ENCODE peak calls at places on chromosomes 3 and 15, in ten cellular contexts. One of them, this sample, is unnamed.
A peak's percentile ranks its signal among the peaks of the same experiment; 100 is the strongest.

GRCh38 chr15:36579792-36580431 is 486 bp downstream of the CDIN1 start:
- DNase-seq in SJSA1: no peak
- DNase-seq in NCI-H1417: no peak
- DNase-seq in stomach: peak; percentile 27
- DNase-seq in aorta: no peak
- DNase-seq in heart left ventricle: no peak
- DNase-seq in neuronal stem cell: no peak
- DNase-seq in naive thymus-derived CD8-positive, alpha-beta T cell: peak; percentile 15
- DNase-seq in GOT3: no peak
- DNase-seq in cardiac muscle cell: no peak
- DNase-seq in this sample: no peak

GRCh38 chr3:193347507-193348501 is 30.7 kb downstream of the ATP13A5 start:
- DNase-seq in SJSA1: no peak
- DNase-seq in NCI-H1417: peak; percentile 92
- DNase-seq in stomach: no peak
- DNase-seq in aorta: no peak
- DNase-seq in heart left ventricle: no peak
- DNase-seq in neuronal stem cell: no peak
- DNase-seq in naive thymus-derived CD8-positive, alpha-beta T cell: no peak
- DNase-seq in GOT3: no peak
- DNase-seq in cardiac muscle cell: no peak
- DNase-seq in this sample: no peak

GRCh38 chr3:162492446-162493081 is 996.0 kb downstream of the OTOL1 start:
- DNase-seq in SJSA1: no peak
- DNase-seq in NCI-H1417: no peak
- DNase-seq in stomach: no peak
- DNase-seq in aorta: no peak
- DNase-seq in heart left ventricle: no peak
- DNase-seq in neuronal stem cell: no peak
- DNase-seq in naive thymus-derived CD8-positive, alpha-beta T cell: no peak
- DNase-seq in GOT3: no peak
- DNase-seq in cardiac muscle cell: no peak
- DNase-seq in this sample: no peak

GRCh38 chr3:72728958-72729467 is 119.2 kb downstream of the SHQ1 start:
- DNase-seq in SJSA1: no peak
- DNase-seq in NCI-H1417: no peak
- DNase-seq in stomach: no peak
- DNase-seq in aorta: no peak
- DNase-seq in heart left ventricle: no peak
- DNase-seq in neuronal stem cell: no peak
- DNase-seq in naive thymus-derived CD8-positive, alpha-beta T cell: no peak
- DNase-seq in GOT3: no peak
- DNase-seq in cardiac muscle cell: peak; percentile 79
- DNase-seq in this sample: no peak

GRCh38 chr3:47455806-47456452 is 19.8 kb downstream of the SCAP start:
- DNase-seq in SJSA1: no peak
- DNase-seq in NCI-H1417: no peak
- DNase-seq in stomach: no peak
- DNase-seq in aorta: no peak
- DNase-seq in heart left ventricle: no peak
- DNase-seq in neuronal stem cell: no peak
- DNase-seq in naive thymus-derived CD8-positive, alpha-beta T cell: no peak
- DNase-seq in GOT3: no peak
- DNase-seq in cardiac muscle cell: no peak
- DNase-seq in this sample: no peak

GRCh38 chr15:52259503-52259902 is 36.1 kb downstream of the MYO5C start:
- DNase-seq in SJSA1: no peak
- DNase-seq in NCI-H1417: no peak
- DNase-seq in stomach: no peak
- DNase-seq in aorta: no peak
- DNase-seq in heart left ventricle: no peak
- DNase-seq in neuronal stem cell: no peak
- DNase-seq in naive thymus-derived CD8-positive, alpha-beta T cell: no peak
- DNase-seq in GOT3: no peak
- DNase-seq in cardiac muscle cell: no peak
- DNase-seq in this sample: no peak

GRCh38 chr3:184486614-184487013 is 75.0 kb upstream of the EPHB3 start:
- DNase-seq in SJSA1: peak; percentile 11
- DNase-seq in NCI-H1417: no peak
- DNase-seq in stomach: no peak
- DNase-seq in aorta: no peak
- DNase-seq in heart left ventricle: no peak
- DNase-seq in neuronal stem cell: no peak
- DNase-seq in naive thymus-derived CD8-positive, alpha-beta T cell: no peak
- DNase-seq in GOT3: no peak
- DNase-seq in cardiac muscle cell: no peak
- DNase-seq in this sample: no peak

GRCh38 chr15:36323607-36324006 is 255.8 kb upstream of the CDIN1 start:
- DNase-seq in SJSA1: no peak
- DNase-seq in NCI-H1417: no peak
- DNase-seq in stomach: no peak
- DNase-seq in aorta: no peak
- DNase-seq in heart left ventricle: no peak
- DNase-seq in neuronal stem cell: no peak
- DNase-seq in naive thymus-derived CD8-positive, alpha-beta T cell: no peak
- DNase-seq in GOT3: no peak
- DNase-seq in cardiac muscle cell: no peak
- DNase-seq in this sample: no peak

GRCh38 chr3:114157321-114157720 is 21.5 kb downstream of the DRD3 start:
- DNase-seq in SJSA1: no peak
- DNase-seq in NCI-H1417: no peak
- DNase-seq in stomach: no peak
- DNase-seq in aorta: no peak
- DNase-seq in heart left ventricle: no peak
- DNase-seq in neuronal stem cell: no peak
- DNase-seq in naive thymus-derived CD8-positive, alpha-beta T cell: no peak
- DNase-seq in GOT3: no peak
- DNase-seq in cardiac muscle cell: no peak
- DNase-seq in this sample: no peak

GRCh38 chr15:86653344-86654192 is 573.9 kb downstream of the AGBL1 start:
- DNase-seq in SJSA1: no peak
- DNase-seq in NCI-H1417: no peak
- DNase-seq in stomach: no peak
- DNase-seq in aorta: no peak
- DNase-seq in heart left ventricle: no peak
- DNase-seq in neuronal stem cell: no peak
- DNase-seq in naive thymus-derived CD8-positive, alpha-beta T cell: no peak
- DNase-seq in GOT3: no peak
- DNase-seq in cardiac muscle cell: no peak
- DNase-seq in this sample: no peak